ENCODE peak calls at places on chromosomes 5 and 9, in nine cellular contexts. H, N, I, K, O, A, X, E and P are unnamed samples.

GRCh38 chr9:135019224-135019623 is 68.2 kb upstream of the OLFM1 start:
- DNase-seq in H (no peak), N (no peak), I (no peak), K (no peak), O (no peak), A (no peak), X (no peak), E (no peak), P (no peak)

GRCh38 chr9:109176386-109176785 is 9.3 kb upstream of the FRRS1L start:
- DNase-seq in H (no peak), N (no peak), I (no peak), K (no peak), O (no peak), A (no peak), X (no peak), E (no peak), P (no peak)

GRCh38 chr9:127721391-127721821 is 5.5 kb downstream of the TTC16 start:
- DNase-seq in H (no peak), N (no peak), I (no peak), K (no peak), O (no peak), A (no peak), X (no peak), E (no peak), P (no peak)

GRCh38 chr5:175572922-175573321 is 84.9 kb upstream of the HRH2 start:
- DNase-seq in H (peak), N (peak), I (no peak), K (no peak), O (no peak), A (no peak), X (no peak), E (no peak), P (no peak)

GRCh38 chr9:133023117-133023890 is 7.5 kb upstream of the GTF3C5 start:
- DNase-seq in H (no peak), N (peak), I (peak), K (no peak), O (no peak), A (no peak), X (no peak), E (no peak), P (no peak)

GRCh38 chr9:137052293-137052692 is 1.6 kb downstream of the ENTPD2 start:
- DNase-seq in H (no peak), N (no peak), I (no peak), K (no peak), O (no peak), A (no peak), X (no peak), E (no peak), P (no peak)

GRCh38 chr5:132253008-132253441 is 4.5 kb upstream of the PDLIM4 start:
- DNase-seq in H (no peak), N (no peak), I (peak), K (no peak), O (no peak), A (no peak), X (no peak), E (peak), P (peak)

GRCh38 chr9:106179181-106179580 is 484.8 kb downstream of the TMEM38B start:
- DNase-seq in H (no peak), N (no peak), I (no peak), K (no peak), O (no peak), A (no peak), X (no peak), E (no peak), P (no peak)

GRCh38 chr5:143733635-143734341 is 78.2 kb upstream of the HMHB1 start:
- DNase-seq in H (no peak), N (no peak), I (no peak), K (no peak), O (no peak), A (no peak), X (no peak), E (no peak), P (no peak)